ENCODE peak calls at places on chromosome 16, in ten cellular contexts. V is cardiac muscle cell; N is fibroblast of lung; P is mucosa of descending colon; U is NT2/D1; S is effector memory CD4-positive, alpha-beta T cell; T is heart right ventricle; Z is HAP-1; L is right lobe of liver; A is HCT116. F is an unnamed sample.

GRCh38 chr16:87541004-87541881 is 48.4 kb upstream of the ZCCHC14 start:
- DNase-seq in V (no peak), N (peak; percentile 78), P (peak; percentile 39), U (no peak), S (no peak), T (peak; percentile 58), Z (no peak), L (peak; percentile 77), A (no peak), F (no peak)

GRCh38 chr16:66058181-66058580 is 308.3 kb upstream of the CDH5 start:
- DNase-seq in V (no peak), N (peak; percentile 82), P (no peak), U (no peak), S (no peak), T (no peak), Z (no peak), L (no peak), A (no peak), F (no peak)

GRCh38 chr16:1614226-1615102 is 2.3 kb downstream of the CRAMP1 start:
- DNase-seq in V (peak; percentile 68), N (peak; percentile 38), P (peak; percentile 16), U (no peak), S (no peak), T (peak; percentile 28), Z (no peak), L (no peak), A (no peak), F (peak; percentile 68)

GRCh38 chr16:474420-475122 is 49.1 kb downstream of the RAB11FIP3 start:
- DNase-seq in V (no peak), N (no peak), P (peak; percentile 38), U (no peak), S (no peak), T (no peak), Z (no peak), L (no peak), A (no peak), F (no peak)

GRCh38 chr16:58563775-58564174 is 48.5 kb downstream of the SETD6 start:
- DNase-seq in V (no peak), N (no peak), P (no peak), U (no peak), S (no peak), T (no peak), Z (no peak), L (no peak), A (no peak), F (no peak)

GRCh38 chr16:56370836-56371235 is 54.5 kb downstream of the AMFR start:
- DNase-seq in V (no peak), N (no peak), P (no peak), U (no peak), S (no peak), T (no peak), Z (no peak), L (peak; percentile 79), A (no peak), F (no peak)

GRCh38 chr16:66028505-66029216 is 337.8 kb upstream of the CDH5 start:
- DNase-seq in V (no peak), N (peak; percentile 88), P (no peak), U (no peak), S (no peak), T (no peak), Z (no peak), L (no peak), A (no peak), F (no peak)

GRCh38 chr16:27769561-27770222 is 219.7 kb downstream of the KATNIP start:
- DNase-seq in V (no peak), N (peak; percentile 98), P (no peak), U (peak; percentile 30), S (no peak), T (no peak), Z (no peak), L (peak; percentile 37), A (peak; percentile 80), F (peak; percentile 37)

GRCh38 chr16:64356267-64356666 is 765.6 kb downstream of the CDH11 start:
- DNase-seq in V (no peak), N (peak; percentile 89), P (no peak), U (no peak), S (no peak), T (no peak), Z (no peak), L (no peak), A (no peak), F (no peak)

GRCh38 chr16:89317729-89318429 is 100.4 kb downstream of the ZNF778 start:
- DNase-seq in V (no peak), N (no peak), P (no peak), U (no peak), S (no peak), T (peak; percentile 17), Z (no peak), L (peak; percentile 45), A (no peak), F (peak; percentile 52)

GRCh38 chr16:1812732-1813163 is 13.9 kb downstream of the HAGH start:
- DNase-seq in V (peak; percentile 58), N (peak; percentile 71), P (peak; percentile 76), U (peak; percentile 44), S (no peak), T (peak; percentile 72), Z (peak; percentile 6), L (peak; percentile 92), A (peak; percentile 47), F (no peak)

GRCh38 chr16:52863000-52863399 is 189.7 kb downstream of the CHD9NB start:
- DNase-seq in V (no peak), N (no peak), P (no peak), U (no peak), S (no peak), T (no peak), Z (no peak), L (no peak), A (no peak), F (no peak)

GRCh38 chr16:74577882-74578366 is 29.0 kb downstream of the GLG1 start:
- DNase-seq in V (no peak), N (peak; percentile 75), P (no peak), U (no peak), S (no peak), T (no peak), Z (peak; percentile 11), L (no peak), A (peak; percentile 94), F (no peak)

GRCh38 chr16:53704445-53704813 is 473 bp downstream of the FTO start:
- DNase-seq in V (no peak), N (no peak), P (peak; percentile 6), U (no peak), S (no peak), T (no peak), Z (no peak), L (no peak), A (no peak), F (no peak)

GRCh38 chr16:67652578-67653130 is 7.4 kb downstream of the ACD start:
- DNase-seq in V (peak; percentile 62), N (no peak), P (no peak), U (no peak), S (no peak), T (peak; percentile 16), Z (no peak), L (no peak), A (peak; percentile 26), F (no peak)
- H3K36me3 ChIP-seq in V (no peaks in the 10 kb centered on the region), N (peaks cover under 1% of the 10 kb centered on the region), P (no peaks in the 10 kb centered on the region), U (peaks cover 35% of the 10 kb centered on the region), S (peaks cover 81% of the 10 kb centered on the region), T (no peaks in the 10 kb centered on the region), Z (peaks cover 29% of the 10 kb centered on the region), L (no peaks in the 10 kb centered on the region), A (no peaks in the 10 kb centered on the region), F (no peaks in the 10 kb centered on the region)

GRCh38 chr16:79864781-79865391 is 264.3 kb upstream of the MAF start:
- DNase-seq in V (peak; percentile 19), N (no peak), P (no peak), U (no peak), S (no peak), T (no peak), Z (no peak), L (no peak), A (no peak), F (no peak)

GRCh38 chr16:79867425-79867997 is 267.0 kb upstream of the MAF start:
- DNase-seq in V (no peak), N (no peak), P (no peak), U (no peak), S (no peak), T (no peak), Z (no peak), L (no peak), A (no peak), F (no peak)

GRCh38 chr16:79863128-79864031 is 262.8 kb upstream of the MAF start:
- DNase-seq in V (no peak), N (no peak), P (no peak), U (no peak), S (no peak), T (no peak), Z (no peak), L (no peak), A (no peak), F (no peak)

GRCh38 chr16:79864032-79864780 is 263.7 kb upstream of the MAF start:
- DNase-seq in V (no peak), N (no peak), P (no peak), U (no peak), S (no peak), T (no peak), Z (no peak), L (no peak), A (no peak), F (no peak)

DNA sequence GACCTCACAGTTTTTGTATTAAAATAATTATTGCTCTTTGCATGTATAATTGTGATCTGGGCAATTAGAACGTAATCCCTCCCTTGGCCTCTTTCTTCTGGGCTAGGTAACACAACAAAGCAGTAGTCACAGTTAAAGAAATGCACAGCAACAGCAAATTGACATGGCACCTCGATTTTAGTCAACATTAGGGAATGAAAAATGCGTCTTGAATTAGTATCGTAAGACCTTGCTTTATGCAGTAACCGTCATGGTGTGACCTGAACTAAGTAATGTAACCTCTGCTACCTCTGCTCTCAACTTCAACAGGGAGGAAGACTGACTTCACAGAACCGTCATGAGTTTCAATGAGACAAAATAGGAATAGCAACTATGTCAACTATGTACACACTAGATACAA is 265.4 kb upstream of the MAF start:
- DNase-seq in V (no peak), N (no peak), P (no peak), U (no peak), S (no peak), T (no peak), Z (no peak), L (no peak), A (no peak), F (no peak)
- H3K4me1 ChIP-seq in V (peaks cover 3% of the 10 kb centered on the region), N (no peaks in the 10 kb centered on the region), P (no peaks in the 10 kb centered on the region), U (no peaks in the 10 kb centered on the region), S (no peaks in the 10 kb centered on the region), T (no peaks in the 10 kb centered on the region), Z (no peaks in the 10 kb centered on the region), L (no peaks in the 10 kb centered on the region), A (no peaks in the 10 kb centered on the region), F (no peaks in the 10 kb centered on the region)

DNA sequence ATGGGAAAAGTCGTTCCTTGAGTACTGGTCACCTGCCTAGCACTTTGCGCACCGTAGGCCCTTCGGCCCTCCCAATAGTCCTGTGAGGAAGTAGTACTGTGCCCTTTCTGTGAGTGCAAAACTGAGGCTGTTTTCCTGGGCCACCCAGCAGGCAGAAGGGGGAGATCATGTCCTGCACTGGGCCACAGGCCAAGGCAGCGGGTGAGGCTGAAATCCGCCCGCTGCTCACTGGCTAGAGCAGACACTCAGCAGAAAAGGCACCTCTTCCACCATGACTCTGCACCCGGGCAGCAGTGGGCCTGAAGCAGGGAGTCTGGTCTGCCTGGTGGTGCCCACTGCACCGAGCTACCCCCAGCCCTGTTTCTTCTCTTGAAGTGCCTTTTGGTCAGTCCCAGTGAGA is 20.2 kb downstream of the METTL22 start:
- DNase-seq in V (no peak), N (no peak), P (no peak), U (no peak), S (no peak), T (no peak), Z (no peak), L (no peak), A (no peak), F (no peak)
- H3K36me3 ChIP-seq in V (peaks cover 49% of the 10 kb centered on the region), N (peaks cover 35% of the 10 kb centered on the region), P (peaks cover 8% of the 10 kb centered on the region), U (peaks cover 91% of the 10 kb centered on the region), S (peaks cover 58% of the 10 kb centered on the region), T (peaks cover 4% of the 10 kb centered on the region), Z (peaks cover 73% of the 10 kb centered on the region), L (no peaks in the 10 kb centered on the region), A (peaks cover 32% of the 10 kb centered on the region), F (peaks cover 3% of the 10 kb centered on the region)

GRCh38 chr16:11361043-11361442 is 15.8 kb downstream of the RMI2 start:
- DNase-seq in V (no peak), N (no peak), P (no peak), U (no peak), S (no peak), T (no peak), Z (no peak), L (no peak), A (no peak), F (no peak)
- H3K4me1 ChIP-seq in V (peaks cover 13% of the 10 kb centered on the region), N (peaks cover 56% of the 10 kb centered on the region), P (no peaks in the 10 kb centered on the region), U (peaks cover 10% of the 10 kb centered on the region), S (peaks cover 22% of the 10 kb centered on the region), T (peaks cover 8% of the 10 kb centered on the region), Z (peaks cover 3% of the 10 kb centered on the region), L (no peaks in the 10 kb centered on the region), A (peaks cover 75% of the 10 kb centered on the region), F (peaks cover 6% of the 10 kb centered on the region)

F was measured in psoas muscle.